ENCODE peak calls at places on chromosomes 16 and 17, in four cellular contexts. C, M, I and Q are unnamed samples.

GRCh38 chr16:3655030-3655790 is 719 bp downstream of the DNASE1 start:
- DNase-seq in C (no peak), M (no peak), I (peak), Q (peak)

GRCh38 chr17:79391808-79392233 is 219.0 kb downstream of the RBFOX3 start:
- DNase-seq in C (peak), M (peak), I (peak), Q (peak)

GRCh38 chr16:87063543-87063942 is 253.6 kb downstream of the C16orf95 start:
- DNase-seq in C (no peak), M (no peak), I (no peak), Q (no peak)

GRCh38 chr16:797120-797420 is 3.5 kb downstream of the GNG13 start:
- DNase-seq in C (no peak), M (no peak), I (no peak), Q (no peak)

GRCh38 chr16:27345201-27345600 is 31.4 kb downstream of the IL4R start:
- DNase-seq in C (no peak), M (no peak), I (no peak), Q (no peak)

GRCh38 chr17:47179141-47179540 is 10.0 kb downstream of the CDC27 start:
- DNase-seq in C (no peak), M (no peak), I (no peak), Q (no peak)

GRCh38 chr16:67555795-67556212 is 6.5 kb upstream of the CTCF start:
- DNase-seq in C (no peak), M (no peak), I (no peak), Q (no peak)

GRCh38 chr17:72945468-72945867 is 147.0 kb downstream of the SLC39A11 start:
- DNase-seq in C (no peak), M (no peak), I (no peak), Q (no peak)

GRCh38 chr17:29042679-29043538 is at the start of gene PIPOX:
- DNase-seq in C (no peak), M (peak), I (no peak), Q (no peak)

GRCh38 chr16:85068746-85069145 is 41.2 kb downstream of the KIAA0513 start:
- DNase-seq in C (no peak), M (no peak), I (no peak), Q (no peak)